ENCODE peak calls at places on chromosomes 13 and 19, in seven cellular contexts. One of them, this sample, is unnamed. For H3K4me1, the result is how much of the 10 kb centered on the place peaks cover.

GRCh38 chr13:25906211-25906661 is 145.6 kb downstream of the SHISA2 start:
- DNase-seq in body of pancreas: no peak
- DNase-seq in stomach: no peak
- DNase-seq in K562: no peak
- DNase-seq in A549: no peak
- DNase-seq in DND-41: peak
- DNase-seq in upper lobe of right lung: no peak
- DNase-seq in this sample: no peak

GRCh38 chr13:89163081-89163480 is 1491.9 kb downstream of the SLITRK5 start:
- DNase-seq in body of pancreas: no peak
- DNase-seq in stomach: no peak
- DNase-seq in K562: no peak
- DNase-seq in A549: no peak
- DNase-seq in DND-41: no peak
- DNase-seq in upper lobe of right lung: no peak
- DNase-seq in this sample: no peak

GRCh38 chr13:78067290-78067689 is 148.7 kb upstream of the EDNRB start:
- DNase-seq in body of pancreas: no peak
- DNase-seq in stomach: no peak
- DNase-seq in K562: no peak
- DNase-seq in A549: no peak
- DNase-seq in DND-41: no peak
- DNase-seq in upper lobe of right lung: no peak
- DNase-seq in this sample: no peak

GRCh38 chr19:56114051-56114694 is 6.9 kb downstream of the ZNF787 start:
- DNase-seq in body of pancreas: no peak
- DNase-seq in stomach: no peak
- DNase-seq in K562: no peak
- DNase-seq in A549: no peak
- DNase-seq in DND-41: no peak
- DNase-seq in upper lobe of right lung: no peak
- DNase-seq in this sample: no peak

GRCh38 chr13:53138369-53139036 is 109.9 kb downstream of the OLFM4 start:
- DNase-seq in body of pancreas: peak
- DNase-seq in stomach: no peak
- DNase-seq in K562: no peak
- DNase-seq in A549: no peak
- DNase-seq in DND-41: no peak
- DNase-seq in upper lobe of right lung: no peak
- DNase-seq in this sample: peak

GRCh38 chr13:89862691-89863036 is 1484.8 kb upstream of the MIR17HG start:
- DNase-seq in body of pancreas: no peak
- DNase-seq in stomach: no peak
- DNase-seq in K562: no peak
- DNase-seq in A549: no peak
- DNase-seq in DND-41: no peak
- DNase-seq in upper lobe of right lung: no peak
- DNase-seq in this sample: no peak

GRCh38 chr13:113853518-113854237 is 10.2 kb downstream of the GAS6 start:
- DNase-seq in body of pancreas: no peak
- DNase-seq in stomach: no peak
- DNase-seq in K562: peak
- DNase-seq in A549: no peak
- DNase-seq in DND-41: no peak
- DNase-seq in upper lobe of right lung: no peak
- DNase-seq in this sample: peak

GRCh38 chr13:105670179-105671015 is 865.1 kb downstream of the EFNB2 start:
- DNase-seq in body of pancreas: no peak
- DNase-seq in stomach: no peak
- DNase-seq in K562: no peak
- DNase-seq in A549: no peak
- DNase-seq in DND-41: no peak
- DNase-seq in upper lobe of right lung: no peak
- DNase-seq in this sample: no peak

GRCh38 chr19:14337510-14337909 is 43.7 kb upstream of the ADGRE5 start:
- DNase-seq in body of pancreas: no peak
- DNase-seq in stomach: peak
- DNase-seq in K562: peak
- DNase-seq in A549: peak
- DNase-seq in DND-41: peak
- DNase-seq in upper lobe of right lung: no peak
- DNase-seq in this sample: no peak

GRCh38 chr13:94708031-94708571 is 4.2 kb downstream of the SOX21 start:
- DNase-seq in body of pancreas: no peak
- DNase-seq in stomach: no peak
- DNase-seq in K562: no peak
- DNase-seq in A549: no peak
- DNase-seq in DND-41: no peak
- DNase-seq in upper lobe of right lung: no peak
- DNase-seq in this sample: no peak

GRCh38 chr19:34808566-34808965 is 35.6 kb upstream of the ZNF599 start:
- DNase-seq in body of pancreas: no peak
- DNase-seq in stomach: no peak
- DNase-seq in K562: no peak
- DNase-seq in A549: no peak
- DNase-seq in DND-41: no peak
- DNase-seq in upper lobe of right lung: no peak
- DNase-seq in this sample: no peak

GRCh38 chr13:84360843-84361242 is 478.6 kb upstream of the SLITRK1 start:
- DNase-seq in body of pancreas: no peak
- DNase-seq in stomach: no peak
- DNase-seq in K562: no peak
- DNase-seq in A549: no peak
- DNase-seq in DND-41: no peak
- DNase-seq in upper lobe of right lung: no peak
- DNase-seq in this sample: no peak

GRCh38 chr13:92573467-92574057 is 653.0 kb upstream of the GPC6 start:
- DNase-seq in body of pancreas: peak
- DNase-seq in stomach: no peak
- DNase-seq in K562: peak
- DNase-seq in A549: peak
- DNase-seq in DND-41: no peak
- DNase-seq in upper lobe of right lung: no peak
- DNase-seq in this sample: no peak

GRCh38 chr19:23002690-23003422 is at the start of gene ZNF728:
- DNase-seq in body of pancreas: peak
- DNase-seq in stomach: no peak
- DNase-seq in K562: peak
- DNase-seq in A549: no peak
- DNase-seq in DND-41: no peak
- DNase-seq in upper lobe of right lung: peak
- DNase-seq in this sample: peak

GRCh38 chr19:29681422-29682235 is 16.4 kb downstream of the PLEKHF1 start:
- DNase-seq in body of pancreas: peak
- DNase-seq in stomach: no peak
- DNase-seq in K562: no peak
- DNase-seq in A549: no peak
- DNase-seq in DND-41: no peak
- DNase-seq in upper lobe of right lung: no peak
- DNase-seq in this sample: peak

GRCh38 chr19:10112895-10113591 is 1.6 kb downstream of the P2RY11 start:
- DNase-seq in body of pancreas: peak
- DNase-seq in stomach: peak
- DNase-seq in K562: peak
- DNase-seq in A549: no peak
- DNase-seq in DND-41: peak
- DNase-seq in upper lobe of right lung: peak
- DNase-seq in this sample: peak

GRCh38 chr13:25806304-25806974 is 245.4 kb downstream of the SHISA2 start:
- DNase-seq in body of pancreas: no peak
- DNase-seq in stomach: no peak
- DNase-seq in K562: no peak
- DNase-seq in A549: no peak
- DNase-seq in DND-41: no peak
- DNase-seq in upper lobe of right lung: no peak
- DNase-seq in this sample: no peak

GRCh38 chr19:58476498-58477015 is 405 bp downstream of the ZNF446 start:
- DNase-seq in body of pancreas: no peak
- DNase-seq in stomach: no peak
- DNase-seq in K562: peak
- DNase-seq in A549: no peak
- DNase-seq in DND-41: peak
- DNase-seq in upper lobe of right lung: no peak
- DNase-seq in this sample: no peak

GRCh38 chr13:92103673-92104296 is 705.4 kb downstream of the GPC5 start:
- DNase-seq in body of pancreas: no peak
- DNase-seq in stomach: no peak
- DNase-seq in K562: no peak
- DNase-seq in A549: no peak
- DNase-seq in DND-41: no peak
- DNase-seq in upper lobe of right lung: no peak
- DNase-seq in this sample: no peak

GRCh38 chr19:11414544-11414943 is 4.6 kb downstream of the RGL3 start:
- DNase-seq in body of pancreas: no peak
- DNase-seq in stomach: no peak
- DNase-seq in K562: no peak
- DNase-seq in A549: no peak
- DNase-seq in DND-41: no peak
- DNase-seq in upper lobe of right lung: no peak
- DNase-seq in this sample: no peak

GRCh38 chr13:30963794-30964193 is 31.3 kb downstream of the TEX26 start:
- DNase-seq in body of pancreas: peak
- DNase-seq in stomach: peak
- DNase-seq in K562: no peak
- DNase-seq in A549: no peak
- DNase-seq in DND-41: no peak
- DNase-seq in upper lobe of right lung: no peak
- DNase-seq in this sample: no peak

GRCh38 chr19:36060430-36060829 is 5.7 kb downstream of the WDR62 start:
- DNase-seq in body of pancreas: peak
- DNase-seq in stomach: peak
- DNase-seq in K562: peak
- DNase-seq in A549: peak
- DNase-seq in DND-41: peak
- DNase-seq in upper lobe of right lung: no peak
- DNase-seq in this sample: peak

GRCh38 chr13:47901451-47901850 is 99.6 kb downstream of the SUCLA2 start:
- DNase-seq in body of pancreas: no peak
- DNase-seq in stomach: no peak
- DNase-seq in K562: peak
- DNase-seq in A549: no peak
- DNase-seq in DND-41: no peak
- DNase-seq in upper lobe of right lung: no peak
- DNase-seq in this sample: no peak

GRCh38 chr19:17743874-17744273 is 7.4 kb upstream of the FCHO1 start:
- DNase-seq in body of pancreas: no peak
- DNase-seq in stomach: no peak
- DNase-seq in K562: peak
- DNase-seq in A549: no peak
- DNase-seq in DND-41: no peak
- DNase-seq in upper lobe of right lung: no peak
- DNase-seq in this sample: no peak

GRCh38 chr19:7426986-7427385 is 61.8 kb downstream of the PEX11G start:
- DNase-seq in body of pancreas: no peak
- DNase-seq in stomach: no peak
- DNase-seq in K562: no peak
- DNase-seq in A549: no peak
- DNase-seq in DND-41: no peak
- DNase-seq in upper lobe of right lung: no peak
- DNase-seq in this sample: no peak

DNA sequence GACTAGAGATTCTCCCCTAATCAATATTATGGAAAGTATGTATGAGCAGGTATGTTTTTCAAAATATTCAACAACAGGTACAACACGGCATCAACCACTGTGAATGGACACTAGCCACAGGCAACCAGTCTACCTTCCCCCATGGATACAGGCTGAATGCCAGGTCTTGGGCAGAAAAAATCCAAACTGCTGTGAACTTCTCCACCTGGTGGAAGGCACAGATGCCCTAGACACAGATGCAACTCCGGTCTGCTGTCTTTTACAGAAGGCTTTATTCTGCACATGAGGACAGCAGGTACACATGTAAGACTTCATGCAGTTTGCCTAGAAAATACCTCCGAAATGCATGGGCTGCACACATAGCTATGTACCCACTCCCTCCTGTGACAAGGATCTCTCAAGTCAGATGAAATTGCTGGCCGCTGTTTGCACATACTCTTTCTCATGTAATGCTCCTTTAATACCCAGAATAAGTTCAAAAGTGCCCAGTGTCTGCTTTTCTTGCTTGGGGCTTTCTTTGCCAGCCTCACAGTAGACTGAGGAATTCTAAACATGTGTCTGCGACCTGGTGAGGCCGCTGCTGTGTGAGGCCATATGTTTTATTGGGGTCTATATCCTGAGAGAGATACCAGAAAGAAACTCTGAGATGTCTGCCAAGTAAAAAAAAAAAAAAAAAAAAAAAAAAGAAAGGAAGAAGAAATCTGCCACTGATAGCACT is 325.9 kb downstream of the FOXO1 start:
- DNase-seq in body of pancreas: peak
- DNase-seq in stomach: no peak
- DNase-seq in K562: no peak
- DNase-seq in A549: no peak
- DNase-seq in DND-41: no peak
- DNase-seq in upper lobe of right lung: no peak
- DNase-seq in this sample: no peak
- H3K27ac ChIP-seq in body of pancreas: peak
- H3K27ac ChIP-seq in stomach: no peak
- H3K27ac ChIP-seq in K562: no peak
- H3K27ac ChIP-seq in A549: no peak
- H3K27ac ChIP-seq in DND-41: no peak
- H3K27ac ChIP-seq in upper lobe of right lung: no peak
- H3K27ac ChIP-seq in this sample: no peak

GRCh38 chr13:33606692-33607091 is 211.3 kb upstream of the RFC3 start:
- DNase-seq in body of pancreas: no peak
- DNase-seq in stomach: no peak
- DNase-seq in K562: no peak
- DNase-seq in A549: no peak
- DNase-seq in DND-41: no peak
- DNase-seq in upper lobe of right lung: no peak
- DNase-seq in this sample: no peak
- TF ChIP-seq CTCF in body of pancreas: no peak
- TF ChIP-seq CTCF in stomach: no peak
- TF ChIP-seq CTCF in K562: no peak
- TF ChIP-seq CTCF in A549: peak
- TF ChIP-seq CTCF in DND-41: no peak
- TF ChIP-seq CTCF in upper lobe of right lung: no peak
- TF ChIP-seq CTCF in this sample: no peak

GRCh38 chr13:112766336-112766735 is 76.5 kb downstream of the ATP11A start:
- DNase-seq in body of pancreas: no peak
- DNase-seq in stomach: no peak
- DNase-seq in K562: no peak
- DNase-seq in A549: no peak
- DNase-seq in DND-41: peak
- DNase-seq in upper lobe of right lung: no peak
- DNase-seq in this sample: no peak
- H3K4me1 ChIP-seq in body of pancreas: under half
- H3K4me1 ChIP-seq in stomach: under half
- H3K4me1 ChIP-seq in K562: under half
- H3K4me1 ChIP-seq in A549: under half
- H3K4me1 ChIP-seq in DND-41: under half
- H3K4me1 ChIP-seq in upper lobe of right lung: under half
- H3K4me1 ChIP-seq in this sample: under half

DNA sequence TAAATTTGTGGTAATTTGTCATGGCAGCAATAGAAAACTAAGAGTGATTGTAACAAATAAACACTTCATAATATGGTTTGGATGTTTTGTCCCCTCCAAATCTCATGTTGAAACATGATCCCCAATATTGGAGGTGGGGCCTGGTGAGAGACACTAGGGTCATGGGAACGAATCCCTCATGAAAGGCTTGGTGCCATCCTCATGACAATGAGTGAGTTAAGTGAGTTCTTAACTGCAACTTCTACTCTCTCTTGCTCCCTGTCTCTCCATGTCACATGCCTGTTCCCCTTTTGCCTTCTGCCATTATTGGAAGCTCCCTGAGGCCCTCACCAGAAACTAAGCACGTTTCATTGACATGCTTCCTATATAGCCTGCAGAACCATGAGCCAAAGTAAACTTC is 1233.2 kb downstream of the OLFM4 start:
- DNase-seq in body of pancreas: no peak
- DNase-seq in stomach: no peak
- DNase-seq in K562: no peak
- DNase-seq in A549: no peak
- DNase-seq in DND-41: no peak
- DNase-seq in upper lobe of right lung: no peak
- DNase-seq in this sample: no peak
- H3K27ac ChIP-seq in body of pancreas: no peak
- H3K27ac ChIP-seq in stomach: no peak
- H3K27ac ChIP-seq in K562: no peak
- H3K27ac ChIP-seq in A549: no peak
- H3K27ac ChIP-seq in DND-41: no peak
- H3K27ac ChIP-seq in upper lobe of right lung: no peak
- H3K27ac ChIP-seq in this sample: no peak